ENCODE peak calls at places on chromosomes 7 and 10, in eight cellular contexts. One of them, this sample, is unnamed.

GRCh38 chr7:19333706-19334105 is 188.5 kb upstream of the FERD3L start:
- DNase-seq in progenitor cell of endocrine pancreas: no peak
- DNase-seq in Peyer's patch: no peak
- DNase-seq in Calu3: no peak
- DNase-seq in pancreas: no peak
- DNase-seq in A549: no peak
- DNase-seq in AG09309: no peak
- DNase-seq in foreskin keratinocyte: no peak
- DNase-seq in this sample: no peak

GRCh38 chr10:63128443-63128842 is 4.7 kb upstream of the NRBF2 start:
- DNase-seq in pancreas: no peak
- DNase-seq in foreskin keratinocyte: no peak
- DNase-seq in Calu3: no peak
- DNase-seq in AG09309: no peak
- DNase-seq in A549: no peak
- DNase-seq in progenitor cell of endocrine pancreas: no peak
- DNase-seq in Peyer's patch: no peak
- DNase-seq in this sample: no peak

GRCh38 chr7:43083091-43083490 is 29.4 kb upstream of the HECW1 start:
- DNase-seq in pancreas: no peak
- DNase-seq in AG09309: no peak
- DNase-seq in progenitor cell of endocrine pancreas: no peak
- DNase-seq in A549: no peak
- DNase-seq in Peyer's patch: no peak
- DNase-seq in Calu3: no peak
- DNase-seq in foreskin keratinocyte: no peak
- DNase-seq in this sample: no peak

GRCh38 chr7:134514663-134515062 is 12.7 kb upstream of the AKR1B10 start:
- DNase-seq in foreskin keratinocyte: peak
- DNase-seq in Calu3: peak
- DNase-seq in AG09309: peak
- DNase-seq in pancreas: no peak
- DNase-seq in progenitor cell of endocrine pancreas: peak
- DNase-seq in Peyer's patch: no peak
- DNase-seq in A549: peak
- DNase-seq in this sample: peak

GRCh38 chr10:133067152-133068090 is 20.3 kb upstream of the ADGRA1 start:
- DNase-seq in Calu3: no peak
- DNase-seq in foreskin keratinocyte: no peak
- DNase-seq in A549: no peak
- DNase-seq in AG09309: no peak
- DNase-seq in progenitor cell of endocrine pancreas: no peak
- DNase-seq in pancreas: peak
- DNase-seq in Peyer's patch: no peak
- DNase-seq in this sample: no peak

GRCh38 chr10:26365681-26366327 is 72.3 kb upstream of the APBB1IP start:
- DNase-seq in AG09309: no peak
- DNase-seq in progenitor cell of endocrine pancreas: no peak
- DNase-seq in Peyer's patch: no peak
- DNase-seq in foreskin keratinocyte: peak
- DNase-seq in A549: peak
- DNase-seq in Calu3: peak
- DNase-seq in pancreas: no peak
- DNase-seq in this sample: no peak

GRCh38 chr7:105026750-105027149 is 12.7 kb downstream of the KMT2E start:
- DNase-seq in pancreas: no peak
- DNase-seq in Peyer's patch: no peak
- DNase-seq in A549: no peak
- DNase-seq in progenitor cell of endocrine pancreas: no peak
- DNase-seq in Calu3: no peak
- DNase-seq in foreskin keratinocyte: no peak
- DNase-seq in AG09309: no peak
- DNase-seq in this sample: no peak

GRCh38 chr7:150935149-150935548 is 43.0 kb downstream of the KCNH2 start:
- DNase-seq in A549: no peak
- DNase-seq in pancreas: no peak
- DNase-seq in foreskin keratinocyte: no peak
- DNase-seq in AG09309: no peak
- DNase-seq in Peyer's patch: peak
- DNase-seq in Calu3: no peak
- DNase-seq in progenitor cell of endocrine pancreas: no peak
- DNase-seq in this sample: no peak

GRCh38 chr10:106555599-106555998 is 608.9 kb downstream of the SORCS1 start:
- DNase-seq in AG09309: no peak
- DNase-seq in Calu3: no peak
- DNase-seq in progenitor cell of endocrine pancreas: no peak
- DNase-seq in foreskin keratinocyte: no peak
- DNase-seq in Peyer's patch: no peak
- DNase-seq in A549: no peak
- DNase-seq in pancreas: no peak
- DNase-seq in this sample: no peak

GRCh38 chr10:63409465-63410027 is 56.2 kb downstream of the JMJD1C start:
- DNase-seq in Peyer's patch: no peak
- DNase-seq in Calu3: no peak
- DNase-seq in AG09309: no peak
- DNase-seq in pancreas: no peak
- DNase-seq in progenitor cell of endocrine pancreas: no peak
- DNase-seq in foreskin keratinocyte: no peak
- DNase-seq in A549: no peak
- DNase-seq in this sample: no peak

GRCh38 chr7:30136743-30137485 is 2.1 kb downstream of the MTURN start:
- DNase-seq in pancreas: no peak
- DNase-seq in progenitor cell of endocrine pancreas: no peak
- DNase-seq in Calu3: no peak
- DNase-seq in AG09309: no peak
- DNase-seq in foreskin keratinocyte: no peak
- DNase-seq in Peyer's patch: no peak
- DNase-seq in A549: no peak
- DNase-seq in this sample: no peak

GRCh38 chr10:87531908-87532622 is 27.4 kb downstream of the MINPP1 start:
- DNase-seq in Peyer's patch: no peak
- DNase-seq in A549: no peak
- DNase-seq in Calu3: no peak
- DNase-seq in foreskin keratinocyte: no peak
- DNase-seq in progenitor cell of endocrine pancreas: no peak
- DNase-seq in AG09309: no peak
- DNase-seq in pancreas: no peak
- DNase-seq in this sample: no peak

GRCh38 chr10:69650589-69651261 is 20.7 kb downstream of the FAM241B start:
- DNase-seq in foreskin keratinocyte: no peak
- DNase-seq in Calu3: no peak
- DNase-seq in A549: no peak
- DNase-seq in Peyer's patch: no peak
- DNase-seq in progenitor cell of endocrine pancreas: no peak
- DNase-seq in AG09309: no peak
- DNase-seq in pancreas: peak
- DNase-seq in this sample: no peak

GRCh38 chr10:69651362-69651761 is 21.3 kb downstream of the FAM241B start:
- DNase-seq in AG09309: no peak
- DNase-seq in foreskin keratinocyte: no peak
- DNase-seq in A549: no peak
- DNase-seq in progenitor cell of endocrine pancreas: no peak
- DNase-seq in Peyer's patch: no peak
- DNase-seq in pancreas: peak
- DNase-seq in Calu3: no peak
- DNase-seq in this sample: no peak

GRCh38 chr10:69648461-69648860 is 18.4 kb downstream of the FAM241B start:
- DNase-seq in Peyer's patch: no peak
- DNase-seq in pancreas: no peak
- DNase-seq in AG09309: no peak
- DNase-seq in progenitor cell of endocrine pancreas: no peak
- DNase-seq in foreskin keratinocyte: no peak
- DNase-seq in Calu3: no peak
- DNase-seq in A549: no peak
- DNase-seq in this sample: no peak

GRCh38 chr10:69647819-69648218 is 17.8 kb downstream of the FAM241B start:
- DNase-seq in pancreas: no peak
- DNase-seq in AG09309: no peak
- DNase-seq in progenitor cell of endocrine pancreas: no peak
- DNase-seq in A549: no peak
- DNase-seq in foreskin keratinocyte: no peak
- DNase-seq in Peyer's patch: no peak
- DNase-seq in Calu3: no peak
- DNase-seq in this sample: no peak

GRCh38 chr10:69649771-69650550 is 19.9 kb downstream of the FAM241B start:
- DNase-seq in AG09309: no peak
- DNase-seq in A549: no peak
- DNase-seq in pancreas: no peak
- DNase-seq in Calu3: no peak
- DNase-seq in foreskin keratinocyte: no peak
- DNase-seq in Peyer's patch: no peak
- DNase-seq in progenitor cell of endocrine pancreas: no peak
- DNase-seq in this sample: no peak
- TF ChIP-seq CTCF in AG09309: peak
- TF ChIP-seq CTCF in A549: no peak
- TF ChIP-seq CTCF in pancreas: no peak
- TF ChIP-seq CTCF in Calu3: no peak
- TF ChIP-seq CTCF in foreskin keratinocyte: no peak
- TF ChIP-seq CTCF in Peyer's patch: no peak
- TF ChIP-seq CTCF in progenitor cell of endocrine pancreas: peak
- TF ChIP-seq CTCF in this sample: no peak

DNA sequence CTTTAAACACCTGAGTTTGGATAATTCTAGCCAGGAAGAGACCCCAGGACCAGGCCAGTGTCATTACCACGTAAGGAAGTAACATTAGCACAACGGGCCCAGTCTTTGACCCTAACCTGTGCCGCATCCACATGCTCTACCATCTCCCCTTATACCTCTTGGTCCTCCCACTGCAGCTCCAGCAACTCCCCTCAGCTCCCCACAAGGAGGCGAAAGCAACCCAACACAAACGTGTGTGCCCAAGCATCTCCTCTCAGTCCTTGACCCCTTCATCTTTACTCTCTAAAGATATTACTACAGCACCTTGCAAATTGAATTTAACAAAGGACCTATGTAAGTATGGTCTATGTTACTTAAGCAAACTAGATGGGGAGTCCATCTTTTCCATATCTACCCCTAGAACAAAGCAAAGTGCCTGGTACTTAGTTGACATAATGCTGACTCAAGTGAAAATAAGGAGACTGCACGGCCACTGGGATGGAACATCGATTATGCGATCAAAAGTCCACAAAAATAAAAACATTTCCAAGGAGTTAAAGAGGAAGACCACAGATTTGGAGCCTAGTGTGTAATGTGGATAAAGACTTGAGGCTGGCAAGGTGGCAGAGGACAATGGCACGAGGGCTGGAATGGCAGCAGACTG is 147.7 kb downstream of the JAZF1 start:
- DNase-seq in Calu3: no peak
- DNase-seq in foreskin keratinocyte: no peak
- DNase-seq in progenitor cell of endocrine pancreas: no peak
- DNase-seq in A549: no peak
- DNase-seq in pancreas: no peak
- DNase-seq in Peyer's patch: no peak
- DNase-seq in AG09309: no peak
- DNase-seq in this sample: peak
- TF ChIP-seq CTCF in Calu3: no peak
- TF ChIP-seq CTCF in foreskin keratinocyte: peak
- TF ChIP-seq CTCF in progenitor cell of endocrine pancreas: no peak
- TF ChIP-seq CTCF in A549: no peak
- TF ChIP-seq CTCF in pancreas: no peak
- TF ChIP-seq CTCF in Peyer's patch: no peak
- TF ChIP-seq CTCF in AG09309: no peak
- TF ChIP-seq CTCF in this sample: no peak

GRCh38 chr10:31490858-31491504 is 172.0 kb downstream of the ZEB1 start:
- DNase-seq in progenitor cell of endocrine pancreas: no peak
- DNase-seq in foreskin keratinocyte: peak
- DNase-seq in AG09309: peak
- DNase-seq in Calu3: peak
- DNase-seq in Peyer's patch: no peak
- DNase-seq in A549: no peak
- DNase-seq in pancreas: no peak
- DNase-seq in this sample: peak
- TF ChIP-seq CTCF in progenitor cell of endocrine pancreas: peak
- TF ChIP-seq CTCF in foreskin keratinocyte: peak
- TF ChIP-seq CTCF in AG09309: peak
- TF ChIP-seq CTCF in Calu3: peak
- TF ChIP-seq CTCF in Peyer's patch: peak
- TF ChIP-seq CTCF in A549: no peak
- TF ChIP-seq CTCF in pancreas: peak
- TF ChIP-seq CTCF in this sample: peak

DNA sequence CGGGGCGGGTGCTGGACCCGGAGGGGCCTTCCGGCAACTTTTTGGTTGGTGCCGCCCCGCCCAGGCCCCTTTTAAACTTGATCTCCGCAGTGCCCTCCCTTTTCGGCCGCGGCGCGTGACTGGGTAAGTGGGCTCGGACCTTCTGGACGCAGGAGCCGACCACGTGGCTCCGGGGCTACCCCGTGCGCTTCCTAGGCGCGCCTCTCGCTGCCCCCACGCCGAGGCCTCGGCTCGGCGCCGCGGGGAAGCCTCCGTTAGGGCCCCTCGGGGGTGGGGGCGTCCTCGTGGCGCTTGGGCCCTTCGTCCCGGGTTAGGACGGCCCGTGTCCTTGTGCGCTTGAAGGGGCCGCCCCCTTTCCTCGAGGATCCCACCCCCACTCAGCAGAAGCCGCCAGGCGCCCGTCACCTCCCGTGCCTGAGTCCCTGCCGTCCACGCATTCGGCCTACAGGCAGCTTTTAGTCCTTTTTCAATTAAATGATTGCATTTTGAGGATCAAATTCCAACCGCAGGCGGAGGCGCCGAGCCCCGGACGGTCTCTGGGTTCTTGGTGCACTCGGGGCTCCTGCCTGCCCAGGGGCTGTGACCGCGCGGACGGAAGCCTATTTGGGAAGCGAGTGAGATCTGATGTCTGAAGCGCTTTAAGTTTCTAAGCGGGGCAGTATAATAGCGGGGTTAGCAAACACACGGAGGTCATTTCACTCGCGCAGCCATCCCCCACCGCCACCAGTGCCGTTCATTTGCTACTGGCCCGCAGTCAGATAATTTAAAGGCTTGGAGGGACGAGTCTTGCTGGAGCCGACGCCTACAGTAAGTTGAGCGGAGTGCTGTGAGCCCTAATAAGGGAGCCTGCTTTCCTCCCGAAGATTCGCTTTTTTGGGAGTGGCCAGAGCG is 31.8 kb upstream of the TOMM7 start:
- DNase-seq in AG09309: peak
- DNase-seq in Calu3: peak
- DNase-seq in Peyer's patch: peak
- DNase-seq in pancreas: peak
- DNase-seq in progenitor cell of endocrine pancreas: peak
- DNase-seq in foreskin keratinocyte: peak
- DNase-seq in A549: peak
- DNase-seq in this sample: peak
- TF ChIP-seq CTCF in AG09309: no peak
- TF ChIP-seq CTCF in Calu3: peak
- TF ChIP-seq CTCF in Peyer's patch: no peak
- TF ChIP-seq CTCF in pancreas: no peak
- TF ChIP-seq CTCF in progenitor cell of endocrine pancreas: peak
- TF ChIP-seq CTCF in foreskin keratinocyte: peak
- TF ChIP-seq CTCF in A549: no peak
- TF ChIP-seq CTCF in this sample: peak